ENCODE peak calls at places on chromosomes 1 and 21, in seven cellular contexts. Y is hepatocyte, M is heart right ventricle, R is adrenal gland, D is brain microvascular endothelial cell, P is thoracic aorta, W is IMR-90. F is an unnamed sample.

GRCh38 chr1:224132901-224133300 is 19.0 kb downstream of the FBXO28 start:
- DNase-seq in D (no peak), Y (no peak), R (no peak), M (no peak), W (no peak), P (no peak), F (no peak)

GRCh38 chr1:116372186-116372585 is 858 bp upstream of the ATP1A1 start:
- DNase-seq in R (no peak), Y (peak; percentile 38), M (no peak), W (no peak), P (no peak), D (no peak), F (peak; percentile 31)

GRCh38 chr1:48023488-48023887 is 26.3 kb upstream of the TRABD2B start:
- DNase-seq in D (no peak), R (no peak), P (no peak), W (no peak), Y (no peak), M (no peak), F (no peak)

GRCh38 chr1:206691604-206692003 is 6.9 kb downstream of the MAPKAPK2 start:
- DNase-seq in P (no peak), Y (no peak), M (no peak), W (peak; percentile 37), R (peak; percentile 81), D (no peak), F (no peak)

GRCh38 chr21:38669186-38669585 is 136.5 kb upstream of the ETS2 start:
- DNase-seq in R (no peak), D (peak; percentile 8), W (peak; percentile 30), P (no peak), Y (peak; percentile 42), M (no peak), F (no peak)

GRCh38 chr1:72846891-72847290 is 564.6 kb upstream of the NEGR1 start:
- DNase-seq in P (no peak), W (no peak), R (no peak), D (no peak), Y (no peak), M (no peak), F (no peak)

GRCh38 chr1:153288634-153289275 is 24.0 kb downstream of the PGLYRP3 start:
- DNase-seq in R (no peak), M (no peak), P (no peak), D (no peak), W (no peak), Y (no peak), F (no peak)

GRCh38 chr1:65948609-65949229 is 156.0 kb downstream of the PDE4B start:
- DNase-seq in P (no peak), D (peak; percentile 51), W (peak; percentile 79), M (no peak), Y (peak; percentile 44), R (peak; percentile 21), F (no peak)

GRCh38 chr1:38071530-38072266 is 25.1 kb upstream of the POU3F1 start:
- DNase-seq in P (no peak), R (no peak), D (peak; percentile 35), M (no peak), Y (peak; percentile 37), W (peak; percentile 55), F (no peak)

DNA sequence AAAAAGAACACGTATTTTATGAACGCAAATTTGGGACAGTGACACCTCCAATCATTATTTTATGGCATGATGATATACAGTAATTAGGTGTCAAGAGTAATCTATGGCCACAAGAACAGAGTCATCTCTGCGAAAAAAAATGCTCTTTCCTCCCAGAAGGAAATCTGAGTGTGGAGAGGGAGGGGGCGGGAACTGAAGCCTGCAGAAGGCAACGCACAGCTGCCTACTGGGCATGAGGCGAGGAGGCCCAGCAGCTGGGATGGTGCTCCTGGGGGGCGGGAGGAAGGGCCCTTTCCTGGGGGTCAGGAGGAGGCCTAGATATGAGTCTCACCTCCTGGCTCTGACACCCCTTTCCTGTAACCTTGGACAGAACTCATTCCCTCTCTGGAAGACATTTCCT is 87.3 kb downstream of the DMRTA2 start:
- DNase-seq in P (no peak), D (no peak), W (no peak), Y (no peak), M (no peak), R (no peak), F (no peak)
- H3K27me3 ChIP-seq in P (no peaks in the 10 kb centered on the region), D (peaks cover 2% of the 10 kb centered on the region), W (peaks cover 11% of the 10 kb centered on the region), Y (peaks cover 39% of the 10 kb centered on the region), M (no peaks in the 10 kb centered on the region), R (no peaks in the 10 kb centered on the region), F (no peaks in the 10 kb centered on the region)

DNA sequence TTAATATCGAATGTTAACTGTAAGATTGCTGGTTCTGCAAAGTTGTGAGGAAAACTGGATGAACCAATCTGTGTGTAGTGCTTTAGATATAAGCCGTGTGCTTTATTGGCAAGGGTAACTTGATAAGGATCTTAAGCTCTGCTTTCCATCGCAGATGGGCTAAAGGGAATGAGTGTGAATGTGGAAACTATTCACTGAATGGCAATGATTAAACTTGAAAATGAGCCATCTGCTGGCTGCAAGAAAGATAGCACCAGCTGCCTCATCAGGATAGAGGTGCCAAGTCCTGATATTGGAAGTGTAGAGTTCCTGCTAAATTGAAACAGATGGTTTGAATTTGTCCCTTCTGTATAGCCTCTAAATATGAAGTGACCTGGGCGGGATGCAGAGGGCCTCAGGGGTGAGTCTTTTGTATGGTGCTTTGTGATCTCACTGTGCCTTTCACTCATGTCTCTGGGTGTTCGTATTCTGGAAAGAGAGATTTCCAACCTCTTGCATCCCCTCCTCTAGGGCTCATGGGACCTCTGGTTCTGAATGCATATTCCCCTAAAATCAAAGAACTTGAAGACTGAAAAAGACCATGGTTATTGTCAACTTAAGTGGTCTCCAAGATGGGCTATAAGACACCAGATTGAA is 9.2 kb downstream of the FCRL3 start:
- DNase-seq in Y (peak; percentile 63), P (no peak), M (no peak), R (no peak), D (peak; percentile 3), W (peak; percentile 23), F (no peak)
- TF ChIP-seq CTCF in Y (peak; percentile 66), P (no peak), M (peak; percentile 57), R (peak; percentile 16), D (peak; percentile 63), W (peak; percentile 43), F (no peak)

GRCh38 chr1:156440689-156441437 is 59.7 kb downstream of the MEF2D start:
- DNase-seq in D (no peak), W (no peak), M (no peak), R (no peak), P (no peak), Y (no peak), F (no peak)
- H3K27me3 ChIP-seq in D (peaks cover 79% of the 10 kb centered on the region), W (peaks cover 84% of the 10 kb centered on the region), M (peaks cover 40% of the 10 kb centered on the region), R (peaks cover 89% of the 10 kb centered on the region), P (peaks cover 50% of the 10 kb centered on the region), Y (peaks cover 86% of the 10 kb centered on the region), F (no peaks in the 10 kb centered on the region)

DNA sequence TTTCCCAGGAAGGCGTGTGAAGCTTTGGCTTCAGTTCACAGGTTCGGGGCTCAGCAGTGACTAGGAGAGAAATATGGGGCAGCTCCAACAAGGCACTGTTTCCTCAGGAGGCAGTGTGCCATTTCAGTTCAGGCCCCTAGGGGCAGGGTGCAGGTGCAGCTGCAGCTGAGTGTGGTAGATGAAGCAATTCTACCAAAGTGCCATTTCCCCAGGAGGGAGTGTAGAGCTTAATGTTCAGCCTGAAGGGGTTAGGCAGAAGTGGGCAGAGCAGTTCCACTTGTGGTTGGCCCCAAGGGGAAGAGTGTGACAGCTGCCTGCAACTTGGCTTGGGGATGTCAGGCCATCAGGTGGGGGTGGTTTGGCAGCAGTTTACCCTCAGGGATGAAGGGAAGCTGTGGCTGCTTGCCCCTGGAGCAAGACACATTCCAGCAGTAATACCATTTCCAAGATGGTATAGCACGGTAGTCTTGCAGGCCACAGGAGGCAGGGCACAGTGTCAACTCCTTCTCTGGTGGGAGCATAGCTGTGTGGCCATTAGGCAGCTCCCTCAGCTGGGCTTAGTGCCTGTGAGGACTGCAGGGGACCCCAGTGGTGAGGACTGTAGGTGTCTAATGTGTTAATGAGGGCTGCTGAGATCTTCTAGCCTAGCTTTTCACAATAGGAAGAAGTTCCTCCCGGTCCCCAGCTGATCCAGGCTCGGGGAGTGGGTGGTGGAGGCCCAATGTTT is 34.7 kb downstream of the RGSL1 start:
- DNase-seq in R (no peak), Y (peak; percentile 27), W (no peak), M (no peak), P (no peak), D (no peak), F (no peak)
- TF ChIP-seq CTCF in R (no peak), Y (no peak), W (no peak), M (peak; percentile 22), P (no peak), D (no peak), F (no peak)

DNA sequence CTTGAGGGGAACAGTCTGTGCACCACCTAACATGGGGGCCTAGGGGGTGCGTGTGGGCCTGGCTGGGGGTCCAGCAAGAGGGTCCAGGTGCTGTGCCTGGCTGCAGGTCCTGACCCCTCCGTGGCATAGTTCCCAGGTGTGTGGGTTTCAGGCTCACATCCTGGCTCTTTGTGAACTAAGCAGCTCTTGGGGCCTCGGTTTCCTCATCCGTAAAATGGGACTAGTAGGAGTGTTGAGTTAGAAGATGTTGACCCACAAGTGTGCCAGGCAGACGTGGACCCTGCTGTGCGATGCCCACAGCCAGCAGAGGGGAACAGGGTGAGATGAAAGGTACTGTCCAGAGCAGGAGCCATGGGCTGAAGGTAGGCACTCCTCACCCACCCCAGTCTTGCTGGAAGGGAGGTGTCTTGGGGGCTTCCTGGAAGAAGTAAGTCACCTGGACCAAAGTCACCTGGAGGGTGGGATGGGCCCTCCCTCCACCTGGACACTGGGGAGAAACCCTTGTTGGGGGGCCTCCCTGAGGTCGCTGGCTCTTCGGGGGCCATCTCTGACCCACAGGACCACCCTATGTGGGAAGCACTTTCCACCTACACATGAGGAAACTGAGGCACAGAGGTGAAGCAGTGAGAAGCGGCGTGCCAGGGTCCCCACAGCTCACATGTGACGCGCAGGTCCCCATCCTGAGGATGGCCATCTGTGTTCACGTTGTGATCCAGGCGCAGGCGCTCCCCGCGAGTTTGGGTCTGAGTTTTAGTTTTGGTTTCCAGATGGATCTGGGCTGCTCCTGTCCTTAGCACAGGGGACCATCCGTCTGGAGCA is 1.4 kb downstream of the ARHGEF16 start:
- DNase-seq in Y (no peak), D (no peak), P (no peak), M (no peak), W (no peak), R (no peak), F (no peak)
- H3K27me3 ChIP-seq in Y (no peaks in the 10 kb centered on the region), D (no peaks in the 10 kb centered on the region), P (peaks cover 4% of the 10 kb centered on the region), M (peaks cover 3% of the 10 kb centered on the region), W (peaks cover 33% of the 10 kb centered on the region), R (peaks cover 27% of the 10 kb centered on the region), F (no peaks in the 10 kb centered on the region)

GRCh38 chr1:29396438-29397255 is 160.3 kb downstream of the PTPRU start:
- DNase-seq in W (peak; percentile 8), R (no peak), Y (peak; percentile 6), P (no peak), M (no peak), D (peak; percentile 2), F (no peak)
- TF ChIP-seq CTCF in W (peak; percentile 17), R (no peak), Y (peak; percentile 35), P (no peak), M (no peak), D (peak; percentile 65), F (no peak)

GRCh38 chr1:34639701-34640100 is 115.1 kb upstream of the GJB5 start:
- DNase-seq in D (no peak), M (no peak), R (no peak), Y (no peak), P (no peak), W (no peak), F (no peak)
- H3K27me3 ChIP-seq in D (no peaks in the 10 kb centered on the region), M (no peaks in the 10 kb centered on the region), R (peaks cover 8% of the 10 kb centered on the region), Y (peaks cover 14% of the 10 kb centered on the region), P (no peaks in the 10 kb centered on the region), W (no peaks in the 10 kb centered on the region), F (no peaks in the 10 kb centered on the region)

GRCh38 chr1:8879348-8880067 is 1.0 kb upstream of the ENO1 start:
- DNase-seq in P (no peak), Y (no peak), W (no peak), D (no peak), M (peak; percentile 58), R (no peak), F (no peak)
- TF ChIP-seq CTCF in P (peak; percentile 9), Y (peak; percentile 30), W (no peak), D (peak; percentile 34), M (peak; percentile 32), R (no peak), F (no peak)